ENCODE peak calls at places on chromosomes 5 and 9, in seven cellular contexts. X is HCT116, Q is HepG2, C is SK-N-SH, J is H1, M is K562, G is GM12878. O is an unnamed sample.
A peak's percentile ranks its signal among the peaks of the same experiment; 100 is the strongest.

GRCh38 chr9:121937248-121937647 is 155.9 kb downstream of the TTLL11 start:
- DNase-seq in X (no peak), Q (no peak), C (no peak), J (no peak), M (no peak), G (no peak), O (no peak)

GRCh38 chr9:33151007-33151557 is 16.1 kb downstream of the B4GALT1 start:
- DNase-seq in X (no peak), Q (peak; percentile 63), C (no peak), J (no peak), M (no peak), G (no peak), O (no peak)

GRCh38 chr9:136136127-136136445 is 17.4 kb upstream of the TMEM250 start:
- DNase-seq in X (no peak), Q (no peak), C (no peak), J (no peak), M (no peak), G (no peak), O (no peak)

GRCh38 chr9:130893250-130894101 is 3.1 kb downstream of the QRFP start:
- DNase-seq in X (no peak), Q (no peak), C (peak; percentile 41), J (no peak), M (peak; percentile 67), G (no peak), O (no peak)

GRCh38 chr9:70411930-70412677 is 2.4 kb downstream of the KLF9 start:
- DNase-seq in X (peak; percentile 27), Q (peak; percentile 81), C (peak; percentile 57), J (peak; percentile 31), M (peak; percentile 66), G (peak; percentile 51), O (peak; percentile 61)

GRCh38 chr9:102403514-102403913 is 591.6 kb upstream of the CYLC2 start:
- DNase-seq in X (no peak), Q (no peak), C (no peak), J (no peak), M (no peak), G (no peak), O (no peak)

GRCh38 chr5:170216262-170216864 is 16.4 kb upstream of the C5orf58 start:
- DNase-seq in X (peak; percentile 35), Q (peak; percentile 29), C (peak; percentile 57), J (no peak), M (peak; percentile 28), G (no peak), O (peak; percentile 62)

GRCh38 chr5:121640298-121640697 is 211.4 kb upstream of the FTMT start:
- DNase-seq in X (no peak), Q (no peak), C (no peak), J (no peak), M (no peak), G (no peak), O (no peak)

GRCh38 chr9:92986175-92987110 is 39.1 kb downstream of the FGD3 start:
- DNase-seq in X (no peak), Q (no peak), C (no peak), J (no peak), M (peak; percentile 37), G (no peak), O (no peak)
- TF ChIP-seq JUND in X (no peak), Q (no peak), C (no peak), J (no peak), M (no peak), G (no peak), O (no peak)

GRCh38 chr5:129724222-129724621 is 23.7 kb upstream of the MINAR2 start:
- DNase-seq in X (no peak), Q (no peak), C (no peak), J (no peak), M (no peak), G (no peak), O (no peak)
- TF ChIP-seq JUND in X (no peak), Q (no peak), C (no peak), J (no peak), M (no peak), G (no peak), O (no peak)

GRCh38 chr5:176542135-176542595 is 5.0 kb upstream of the RNF44 start:
- DNase-seq in X (no peak), Q (no peak), C (no peak), J (no peak), M (peak; percentile 61), G (no peak), O (no peak)

GRCh38 chr5:176538985-176539384 is 1.8 kb upstream of the RNF44 start:
- DNase-seq in X (no peak), Q (no peak), C (no peak), J (no peak), M (no peak), G (no peak), O (no peak)

GRCh38 chr5:176541338-176542134 is 4.3 kb upstream of the RNF44 start:
- DNase-seq in X (no peak), Q (peak; percentile 65), C (no peak), J (no peak), M (no peak), G (no peak), O (no peak)

GRCh38 chr5:176540956-176541337 is 3.7 kb upstream of the RNF44 start:
- DNase-seq in X (no peak), Q (no peak), C (no peak), J (no peak), M (no peak), G (no peak), O (no peak)

GRCh38 chr5:176540476-176540899 is 3.3 kb upstream of the RNF44 start:
- DNase-seq in X (no peak), Q (no peak), C (no peak), J (no peak), M (no peak), G (no peak), O (no peak)
- TF ChIP-seq JUND in X (no peak), Q (no peak), C (no peak), J (no peak), M (peak; percentile 74), G (no peak), O (no peak)

GRCh38 chr5:31898246-31898645 is 259.3 kb downstream of the PDZD2 start:
- DNase-seq in X (no peak), Q (no peak), C (no peak), J (no peak), M (no peak), G (no peak), O (no peak)

GRCh38 chr5:31900296-31900865 is 261.4 kb downstream of the PDZD2 start:
- DNase-seq in X (no peak), Q (no peak), C (no peak), J (no peak), M (no peak), G (no peak), O (no peak)

GRCh38 chr5:31901807-31902530 is 263.0 kb downstream of the PDZD2 start:
- DNase-seq in X (no peak), Q (no peak), C (no peak), J (no peak), M (no peak), G (no peak), O (no peak)
- TF ChIP-seq JUND in X (no peak), Q (no peak), C (no peak), J (no peak), M (no peak), G (no peak), O (no peak)

DNA sequence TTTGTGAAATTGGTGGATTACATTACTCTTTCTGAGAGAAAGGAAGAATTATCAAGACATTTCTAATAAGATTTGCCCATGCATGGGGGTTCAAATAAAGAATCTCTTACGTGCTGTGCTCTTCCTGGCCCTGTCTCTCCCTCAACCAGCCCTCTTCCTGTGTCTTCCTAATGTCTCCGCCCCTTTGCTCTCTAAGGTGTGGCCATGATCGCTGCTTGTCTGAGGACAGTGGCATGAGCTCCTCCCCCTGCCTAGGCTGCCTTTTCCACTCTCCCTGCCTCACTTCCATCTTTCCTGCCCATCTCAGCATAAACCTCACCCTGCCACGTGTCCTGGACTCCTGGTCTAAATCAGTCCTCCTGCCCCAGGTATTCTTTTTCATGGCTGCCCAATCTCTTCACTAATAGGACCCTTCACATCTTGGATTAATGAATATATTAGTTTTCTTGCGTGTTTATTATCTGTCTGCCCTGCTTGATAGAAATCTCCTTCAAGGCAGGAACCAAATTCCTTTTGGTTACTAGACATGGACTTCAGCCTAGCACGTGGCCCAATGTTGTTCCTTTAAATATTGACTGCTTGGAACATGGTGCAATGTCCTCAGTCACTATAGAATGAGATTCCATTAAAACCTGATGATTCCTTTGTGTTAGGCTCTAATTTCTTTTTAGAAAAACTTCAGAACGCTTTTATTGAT is 122.3 kb downstream of the MTRR start:
- DNase-seq in X (no peak), Q (no peak), C (peak; percentile 6), J (no peak), M (peak; percentile 35), G (no peak), O (peak; percentile 11)
- TF ChIP-seq JUND in X (no peak), Q (no peak), C (no peak), J (no peak), M (no peak), G (no peak), O (no peak)

GRCh38 chr5:146754621-146755020 is 123.9 kb downstream of the PPP2R2B start:
- DNase-seq in X (no peak), Q (no peak), C (no peak), J (no peak), M (no peak), G (no peak), O (no peak)

GRCh38 chr5:146748533-146748932 is 130.0 kb downstream of the PPP2R2B start:
- DNase-seq in X (no peak), Q (no peak), C (no peak), J (no peak), M (no peak), G (no peak), O (no peak)

GRCh38 chr5:146751054-146751453 is 127.5 kb downstream of the PPP2R2B start:
- DNase-seq in X (no peak), Q (no peak), C (no peak), J (no peak), M (no peak), G (no peak), O (no peak)

GRCh38 chr5:146753618-146754123 is 124.9 kb downstream of the PPP2R2B start:
- DNase-seq in X (no peak), Q (no peak), C (no peak), J (no peak), M (no peak), G (no peak), O (no peak)

DNA sequence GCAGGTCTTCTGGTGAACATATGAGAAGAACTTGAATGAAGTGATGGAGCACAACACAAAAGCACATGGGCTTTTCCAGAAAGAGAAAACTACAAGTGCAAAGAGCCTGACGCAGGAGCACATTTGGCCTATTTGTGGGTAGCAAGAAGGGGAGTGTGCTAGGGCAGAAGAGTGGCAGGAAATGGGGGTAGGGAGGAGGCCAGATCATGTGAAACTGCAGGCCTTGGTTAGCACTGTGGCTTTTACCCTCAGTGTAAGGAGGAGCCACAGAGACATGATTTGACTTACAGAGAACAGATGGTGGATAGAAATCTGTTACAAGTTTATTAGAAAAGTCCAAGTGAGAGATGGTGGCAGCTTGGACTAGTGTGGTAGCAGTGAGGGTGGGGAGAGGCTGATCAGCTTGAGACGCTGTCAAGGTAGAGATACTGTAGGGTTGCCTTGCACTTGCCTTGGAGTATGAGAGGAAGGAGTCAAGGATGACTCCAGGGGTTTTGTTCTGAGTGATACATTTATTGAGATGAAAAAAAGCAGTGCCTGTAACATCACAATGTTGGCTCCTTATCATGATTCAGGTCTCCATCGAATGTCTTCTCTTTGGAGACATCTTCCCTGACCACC is 126.7 kb downstream of the PPP2R2B start:
- DNase-seq in X (no peak), Q (no peak), C (no peak), J (no peak), M (no peak), G (peak; percentile 39), O (no peak)
- TF ChIP-seq JUND in X (no peak), Q (no peak), C (no peak), J (no peak), M (no peak), G (no peak), O (no peak)

GRCh38 chr5:168314735-168315411 is 23.4 kb downstream of the WWC1 start:
- DNase-seq in X (peak; percentile 86), Q (peak; percentile 97), C (no peak), J (no peak), M (no peak), G (no peak), O (peak; percentile 71)
- TF ChIP-seq JUND in X (peak; percentile 67), Q (peak; percentile 60), C (peak; percentile 91), J (no peak), M (no peak), G (no peak), O (no peak)